ENCODE peak calls at places on chromosomes 6 and 20, in seven cellular contexts. One of them, this sample, is unnamed.

GRCh38 chr6:24931752-24932691 is 3.7 kb downstream of the RIPOR2 start:
- DNase-seq in suprapubic skin: no peak
- DNase-seq in dorsolateral prefrontal cortex: no peak
- DNase-seq in GM12865: peak; percentile 82
- DNase-seq in cardiac fibroblast: peak; percentile 52
- DNase-seq in mesendoderm: no peak
- DNase-seq in AG10803: no peak
- DNase-seq in this sample: no peak

GRCh38 chr6:47741807-47742206 is 40.0 kb upstream of the OPN5 start:
- DNase-seq in cardiac fibroblast: peak; percentile 33
- DNase-seq in suprapubic skin: no peak
- DNase-seq in dorsolateral prefrontal cortex: no peak
- DNase-seq in AG10803: no peak
- DNase-seq in mesendoderm: no peak
- DNase-seq in GM12865: peak; percentile 17
- DNase-seq in this sample: no peak

GRCh38 chr20:43911066-43911465 is 3.6 kb upstream of the TOX2 start:
- DNase-seq in GM12865: peak; percentile 43
- DNase-seq in suprapubic skin: no peak
- DNase-seq in dorsolateral prefrontal cortex: no peak
- DNase-seq in AG10803: peak; percentile 59
- DNase-seq in cardiac fibroblast: peak; percentile 88
- DNase-seq in mesendoderm: peak; percentile 48
- DNase-seq in this sample: no peak

GRCh38 chr6:130577178-130577919 is 211.5 kb downstream of the TMEM200A start:
- DNase-seq in dorsolateral prefrontal cortex: no peak
- DNase-seq in mesendoderm: no peak
- DNase-seq in AG10803: no peak
- DNase-seq in cardiac fibroblast: no peak
- DNase-seq in suprapubic skin: no peak
- DNase-seq in GM12865: no peak
- DNase-seq in this sample: no peak

GRCh38 chr6:148997863-148998262 is 251.0 kb downstream of the UST start:
- DNase-seq in GM12865: no peak
- DNase-seq in cardiac fibroblast: no peak
- DNase-seq in dorsolateral prefrontal cortex: no peak
- DNase-seq in AG10803: peak; percentile 97
- DNase-seq in suprapubic skin: no peak
- DNase-seq in mesendoderm: no peak
- DNase-seq in this sample: no peak

GRCh38 chr6:27668442-27669275 is 195.8 kb upstream of the ZNF184 start:
- DNase-seq in mesendoderm: peak; percentile 95
- DNase-seq in dorsolateral prefrontal cortex: peak; percentile 29
- DNase-seq in AG10803: peak; percentile 62
- DNase-seq in cardiac fibroblast: peak; percentile 87
- DNase-seq in suprapubic skin: no peak
- DNase-seq in GM12865: peak; percentile 89
- DNase-seq in this sample: no peak

GRCh38 chr6:160348552-160349441 is 619 bp downstream of the SLC22A3 start:
- DNase-seq in GM12865: no peak
- DNase-seq in mesendoderm: peak; percentile 79
- DNase-seq in AG10803: no peak
- DNase-seq in dorsolateral prefrontal cortex: no peak
- DNase-seq in cardiac fibroblast: peak; percentile 36
- DNase-seq in suprapubic skin: no peak
- DNase-seq in this sample: no peak

GRCh38 chr6:106159531-106159940 is 73.4 kb downstream of the PRDM1 start:
- DNase-seq in AG10803: peak; percentile 97
- DNase-seq in dorsolateral prefrontal cortex: no peak
- DNase-seq in suprapubic skin: no peak
- DNase-seq in GM12865: no peak
- DNase-seq in mesendoderm: no peak
- DNase-seq in cardiac fibroblast: peak; percentile 95
- DNase-seq in this sample: no peak

GRCh38 chr6:86715676-86716075 is 221.7 kb upstream of the HTR1E start:
- DNase-seq in dorsolateral prefrontal cortex: no peak
- DNase-seq in cardiac fibroblast: peak; percentile 41
- DNase-seq in mesendoderm: peak; percentile 66
- DNase-seq in AG10803: no peak
- DNase-seq in GM12865: no peak
- DNase-seq in suprapubic skin: no peak
- DNase-seq in this sample: no peak

GRCh38 chr20:50913976-50914375 is 17.3 kb downstream of the ADNP start:
- DNase-seq in suprapubic skin: no peak
- DNase-seq in mesendoderm: no peak
- DNase-seq in dorsolateral prefrontal cortex: no peak
- DNase-seq in cardiac fibroblast: peak; percentile 84
- DNase-seq in AG10803: peak; percentile 70
- DNase-seq in GM12865: peak; percentile 61
- DNase-seq in this sample: no peak

GRCh38 chr6:71420693-71421328 is 132.2 kb downstream of the OGFRL1 start:
- DNase-seq in mesendoderm: peak; percentile 96
- DNase-seq in cardiac fibroblast: peak; percentile 96
- DNase-seq in suprapubic skin: peak; percentile 97
- DNase-seq in GM12865: no peak
- DNase-seq in AG10803: peak; percentile 96
- DNase-seq in dorsolateral prefrontal cortex: peak; percentile 98
- DNase-seq in this sample: peak; percentile 98
- H3K4me3 ChIP-seq in mesendoderm: peak overlapping the region; percentile 52
- H3K4me3 ChIP-seq in cardiac fibroblast: peak overlapping the region; percentile 93
- H3K4me3 ChIP-seq in suprapubic skin: peak overlapping the region; percentile 78
- H3K4me3 ChIP-seq in GM12865: no peak overlapping the region
- H3K4me3 ChIP-seq in AG10803: peak overlapping the region; percentile 79
- H3K4me3 ChIP-seq in dorsolateral prefrontal cortex: peak overlapping the region; percentile 94
- H3K4me3 ChIP-seq in this sample: peak overlapping the region; percentile 83

GRCh38 chr6:166966268-166966667 is 9.9 kb upstream of the RNASET2 start:
- DNase-seq in mesendoderm: no peak
- DNase-seq in GM12865: no peak
- DNase-seq in dorsolateral prefrontal cortex: no peak
- DNase-seq in AG10803: no peak
- DNase-seq in suprapubic skin: no peak
- DNase-seq in cardiac fibroblast: no peak
- DNase-seq in this sample: no peak
- H3K4me3 ChIP-seq in mesendoderm: no peak overlapping the region
- H3K4me3 ChIP-seq in GM12865: no peak overlapping the region
- H3K4me3 ChIP-seq in dorsolateral prefrontal cortex: no peak overlapping the region
- H3K4me3 ChIP-seq in AG10803: no peak overlapping the region
- H3K4me3 ChIP-seq in suprapubic skin: no peak overlapping the region
- H3K4me3 ChIP-seq in cardiac fibroblast: no peak overlapping the region
- H3K4me3 ChIP-seq in this sample: no peak overlapping the region

GRCh38 chr20:45338121-45339030 is 9.8 kb downstream of the SDC4 start:
- DNase-seq in GM12865: no peak
- DNase-seq in mesendoderm: peak; percentile 57
- DNase-seq in dorsolateral prefrontal cortex: no peak
- DNase-seq in suprapubic skin: no peak
- DNase-seq in AG10803: peak; percentile 56
- DNase-seq in cardiac fibroblast: no peak
- DNase-seq in this sample: no peak
- H3K4me3 ChIP-seq in GM12865: no peak overlapping the region
- H3K4me3 ChIP-seq in mesendoderm: no peak overlapping the region
- H3K4me3 ChIP-seq in dorsolateral prefrontal cortex: no peak overlapping the region
- H3K4me3 ChIP-seq in suprapubic skin: no peak overlapping the region
- H3K4me3 ChIP-seq in AG10803: no peak overlapping the region
- H3K4me3 ChIP-seq in cardiac fibroblast: no peak overlapping the region
- H3K4me3 ChIP-seq in this sample: peak overlapping the region; percentile 40

GRCh38 chr6:26319405-26320128 is 45.4 kb upstream of the BTN3A2 start:
- DNase-seq in suprapubic skin: no peak
- DNase-seq in dorsolateral prefrontal cortex: no peak
- DNase-seq in AG10803: no peak
- DNase-seq in cardiac fibroblast: no peak
- DNase-seq in GM12865: no peak
- DNase-seq in mesendoderm: peak; percentile 85
- DNase-seq in this sample: no peak

GRCh38 chr6:26318459-26319404 is 46.3 kb upstream of the BTN3A2 start:
- DNase-seq in cardiac fibroblast: peak; percentile 55
- DNase-seq in dorsolateral prefrontal cortex: no peak
- DNase-seq in GM12865: peak; percentile 38
- DNase-seq in mesendoderm: peak; percentile 73
- DNase-seq in suprapubic skin: no peak
- DNase-seq in AG10803: no peak
- DNase-seq in this sample: no peak

GRCh38 chr6:26317503-26317902 is 47.5 kb upstream of the BTN3A2 start:
- DNase-seq in dorsolateral prefrontal cortex: no peak
- DNase-seq in suprapubic skin: no peak
- DNase-seq in cardiac fibroblast: no peak
- DNase-seq in AG10803: no peak
- DNase-seq in mesendoderm: no peak
- DNase-seq in GM12865: no peak
- DNase-seq in this sample: no peak

GRCh38 chr6:26315274-26315673 is 49.7 kb upstream of the BTN3A2 start:
- DNase-seq in GM12865: no peak
- DNase-seq in mesendoderm: no peak
- DNase-seq in AG10803: no peak
- DNase-seq in dorsolateral prefrontal cortex: no peak
- DNase-seq in cardiac fibroblast: no peak
- DNase-seq in suprapubic skin: no peak
- DNase-seq in this sample: no peak

GRCh38 chr6:26316291-26316690 is 48.7 kb upstream of the BTN3A2 start:
- DNase-seq in mesendoderm: no peak
- DNase-seq in GM12865: no peak
- DNase-seq in dorsolateral prefrontal cortex: no peak
- DNase-seq in AG10803: no peak
- DNase-seq in suprapubic skin: no peak
- DNase-seq in cardiac fibroblast: no peak
- DNase-seq in this sample: no peak
- H3K4me3 ChIP-seq in mesendoderm: no peak overlapping the region
- H3K4me3 ChIP-seq in GM12865: no peak overlapping the region
- H3K4me3 ChIP-seq in dorsolateral prefrontal cortex: no peak overlapping the region
- H3K4me3 ChIP-seq in AG10803: no peak overlapping the region
- H3K4me3 ChIP-seq in suprapubic skin: no peak overlapping the region
- H3K4me3 ChIP-seq in cardiac fibroblast: no peak overlapping the region
- H3K4me3 ChIP-seq in this sample: no peak overlapping the region

GRCh38 chr6:125922322-125922860 is 34.2 kb upstream of the HINT3 start:
- DNase-seq in AG10803: no peak
- DNase-seq in dorsolateral prefrontal cortex: no peak
- DNase-seq in GM12865: no peak
- DNase-seq in suprapubic skin: no peak
- DNase-seq in cardiac fibroblast: no peak
- DNase-seq in mesendoderm: no peak
- DNase-seq in this sample: no peak

GRCh38 chr6:125923371-125923877 is 33.1 kb upstream of the HINT3 start:
- DNase-seq in cardiac fibroblast: peak; percentile 60
- DNase-seq in GM12865: no peak
- DNase-seq in suprapubic skin: no peak
- DNase-seq in dorsolateral prefrontal cortex: no peak
- DNase-seq in AG10803: no peak
- DNase-seq in mesendoderm: no peak
- DNase-seq in this sample: no peak

GRCh38 chr6:125918230-125918629 is 38.3 kb upstream of the HINT3 start:
- DNase-seq in GM12865: no peak
- DNase-seq in AG10803: no peak
- DNase-seq in mesendoderm: no peak
- DNase-seq in suprapubic skin: no peak
- DNase-seq in cardiac fibroblast: no peak
- DNase-seq in dorsolateral prefrontal cortex: no peak
- DNase-seq in this sample: no peak

GRCh38 chr6:125918681-125919566 is 37.6 kb upstream of the HINT3 start:
- DNase-seq in AG10803: peak; percentile 70
- DNase-seq in suprapubic skin: no peak
- DNase-seq in GM12865: peak; percentile 92
- DNase-seq in cardiac fibroblast: peak; percentile 93
- DNase-seq in mesendoderm: peak; percentile 18
- DNase-seq in dorsolateral prefrontal cortex: no peak
- DNase-seq in this sample: no peak

DNA sequence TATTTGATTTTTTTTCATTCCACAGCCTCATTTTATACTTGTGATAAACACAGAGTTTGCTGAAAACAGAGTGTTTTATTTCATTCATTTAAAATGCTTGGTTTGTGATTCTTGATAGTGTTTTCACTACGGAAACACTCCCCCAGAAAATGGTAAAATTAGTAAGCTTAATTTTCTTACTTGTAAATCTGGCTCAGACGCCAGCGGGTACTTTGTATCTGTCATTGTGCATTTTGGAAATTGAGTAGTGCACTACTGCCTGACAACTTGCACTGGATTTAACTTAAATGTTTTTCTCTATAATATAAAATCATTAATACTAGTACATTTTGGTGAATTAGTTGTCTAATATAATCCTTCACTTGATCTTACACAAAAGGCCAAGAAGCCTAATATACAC is 37.0 kb upstream of the HINT3 start:
- DNase-seq in cardiac fibroblast: no peak
- DNase-seq in AG10803: no peak
- DNase-seq in GM12865: peak; percentile 35
- DNase-seq in dorsolateral prefrontal cortex: no peak
- DNase-seq in mesendoderm: no peak
- DNase-seq in suprapubic skin: no peak
- DNase-seq in this sample: no peak
- H3K4me3 ChIP-seq in cardiac fibroblast: peak overlapping the region; percentile 13
- H3K4me3 ChIP-seq in AG10803: no peak overlapping the region
- H3K4me3 ChIP-seq in GM12865: peak overlapping the region; percentile 61
- H3K4me3 ChIP-seq in dorsolateral prefrontal cortex: no peak overlapping the region
- H3K4me3 ChIP-seq in mesendoderm: no peak overlapping the region
- H3K4me3 ChIP-seq in suprapubic skin: peak overlapping the region; percentile 39
- H3K4me3 ChIP-seq in this sample: peak overlapping the region; percentile 52

GRCh38 chr6:43393597-43393996 is 24.1 kb upstream of the ZNF318 start:
- DNase-seq in cardiac fibroblast: no peak
- DNase-seq in AG10803: no peak
- DNase-seq in dorsolateral prefrontal cortex: no peak
- DNase-seq in suprapubic skin: no peak
- DNase-seq in GM12865: no peak
- DNase-seq in mesendoderm: no peak
- DNase-seq in this sample: no peak
- H3K4me3 ChIP-seq in cardiac fibroblast: no peak overlapping the region
- H3K4me3 ChIP-seq in AG10803: no peak overlapping the region
- H3K4me3 ChIP-seq in dorsolateral prefrontal cortex: no peak overlapping the region
- H3K4me3 ChIP-seq in suprapubic skin: no peak overlapping the region
- H3K4me3 ChIP-seq in GM12865: no peak overlapping the region
- H3K4me3 ChIP-seq in mesendoderm: no peak overlapping the region
- H3K4me3 ChIP-seq in this sample: no peak overlapping the region